ENCODE peak calls at places on chromosomes 7 and 10, in four cellular contexts. One of them, this sample, is unnamed.

GRCh38 chr7:151764056-151764920 is 112.6 kb downstream of the PRKAG2 start:
- DNase-seq in osteoblast: peak; percentile 59
- DNase-seq in NB4: no peak
- DNase-seq in RWPE2: no peak
- DNase-seq in this sample: peak; percentile 75

GRCh38 chr7:75619636-75620035 is 119.1 kb downstream of the HIP1 start:
- DNase-seq in osteoblast: no peak
- DNase-seq in NB4: no peak
- DNase-seq in RWPE2: no peak
- DNase-seq in this sample: no peak

GRCh38 chr10:69107667-69108066 is 16.3 kb upstream of the VPS26A start:
- DNase-seq in osteoblast: no peak
- DNase-seq in NB4: peak; percentile 68
- DNase-seq in RWPE2: no peak
- DNase-seq in this sample: no peak

GRCh38 chr10:86759073-86759672 is 2.8 kb downstream of the BMPR1A start:
- DNase-seq in osteoblast: peak; percentile 41
- DNase-seq in NB4: peak; percentile 38
- DNase-seq in RWPE2: no peak
- DNase-seq in this sample: no peak

GRCh38 chr7:8938036-8938435 is 504.6 kb downstream of the NXPH1 start:
- DNase-seq in osteoblast: no peak
- DNase-seq in NB4: no peak
- DNase-seq in RWPE2: no peak
- DNase-seq in this sample: no peak

GRCh38 chr10:93436577-93436976 is 45.6 kb downstream of the MYOF start:
- DNase-seq in osteoblast: peak; percentile 60
- DNase-seq in NB4: peak; percentile 45
- DNase-seq in RWPE2: no peak
- DNase-seq in this sample: no peak

GRCh38 chr7:90404777-90405176 is 1.5 kb downstream of the CLDN12 start:
- DNase-seq in osteoblast: no peak
- DNase-seq in NB4: peak; percentile 11
- DNase-seq in RWPE2: no peak
- DNase-seq in this sample: no peak

GRCh38 chr10:24456319-24456718 is 247.4 kb downstream of the KIAA1217 start:
- DNase-seq in osteoblast: peak; percentile 61
- DNase-seq in NB4: no peak
- DNase-seq in RWPE2: no peak
- DNase-seq in this sample: no peak

GRCh38 chr10:47369251-47369894 is 14.7 kb downstream of the ZNF488 start:
- DNase-seq in osteoblast: peak; percentile 15
- DNase-seq in NB4: no peak
- DNase-seq in RWPE2: peak; percentile 27
- DNase-seq in this sample: no peak

GRCh38 chr7:49860293-49860692 is 86.9 kb downstream of the VWC2 start:
- DNase-seq in osteoblast: no peak
- DNase-seq in NB4: no peak
- DNase-seq in RWPE2: no peak
- DNase-seq in this sample: no peak

GRCh38 chr7:121503730-121504129 is 107.6 kb upstream of the FAM3C start:
- DNase-seq in osteoblast: no peak
- DNase-seq in NB4: no peak
- DNase-seq in RWPE2: no peak
- DNase-seq in this sample: no peak

GRCh38 chr7:105323366-105323765 is 65.4 kb downstream of the SRPK2 start:
- DNase-seq in osteoblast: peak; percentile 65
- DNase-seq in NB4: no peak
- DNase-seq in RWPE2: no peak
- DNase-seq in this sample: no peak

GRCh38 chr10:96619120-96619519 is 32.3 kb upstream of the TM9SF3 start:
- DNase-seq in osteoblast: no peak
- DNase-seq in NB4: no peak
- DNase-seq in RWPE2: no peak
- DNase-seq in this sample: no peak

GRCh38 chr10:128274938-128275337 is 148.7 kb upstream of the MKI67 start:
- DNase-seq in osteoblast: no peak
- DNase-seq in NB4: peak; percentile 47
- DNase-seq in RWPE2: no peak
- DNase-seq in this sample: no peak

GRCh38 chr10:16750461-16750860 is 66.8 kb downstream of the RSU1 start:
- DNase-seq in osteoblast: no peak
- DNase-seq in NB4: no peak
- DNase-seq in RWPE2: no peak
- DNase-seq in this sample: no peak

GRCh38 chr7:154419344-154419743 is 367.1 kb downstream of the DPP6 start:
- DNase-seq in osteoblast: no peak
- DNase-seq in NB4: no peak
- DNase-seq in RWPE2: no peak
- DNase-seq in this sample: no peak

GRCh38 chr7:155862516-155863257 is 50.4 kb upstream of the SHH start:
- DNase-seq in osteoblast: no peak
- DNase-seq in NB4: no peak
- DNase-seq in RWPE2: peak; percentile 44
- DNase-seq in this sample: peak; percentile 90

GRCh38 chr7:156968183-156968582 is 18.7 kb downstream of the NOM1 start:
- DNase-seq in osteoblast: no peak
- DNase-seq in NB4: no peak
- DNase-seq in RWPE2: no peak
- DNase-seq in this sample: peak; percentile 79

GRCh38 chr10:14144491-14144890 is 186.2 kb downstream of the FRMD4A start:
- DNase-seq in osteoblast: peak; percentile 41
- DNase-seq in NB4: no peak
- DNase-seq in RWPE2: no peak
- DNase-seq in this sample: no peak

GRCh38 chr10:91536101-91536500 is 96.8 kb downstream of the PPP1R3C start:
- DNase-seq in osteoblast: no peak
- DNase-seq in NB4: no peak
- DNase-seq in RWPE2: no peak
- DNase-seq in this sample: no peak

GRCh38 chr7:99407849-99408346 is 499 bp downstream of the PDAP1 start:
- DNase-seq in osteoblast: peak; percentile 97
- DNase-seq in NB4: peak; percentile 63
- DNase-seq in RWPE2: no peak
- DNase-seq in this sample: no peak

GRCh38 chr10:129332476-129332875 is 134.6 kb upstream of the MGMT start:
- DNase-seq in osteoblast: no peak
- DNase-seq in NB4: peak; percentile 66
- DNase-seq in RWPE2: no peak
- DNase-seq in this sample: no peak

GRCh38 chr7:102286237-102287081 is at the start of gene SH2B2:
- DNase-seq in osteoblast: peak; percentile 96
- DNase-seq in NB4: peak; percentile 95
- DNase-seq in RWPE2: no peak
- DNase-seq in this sample: no peak

GRCh38 chr10:37639200-37639599 is 218.2 kb downstream of the ZNF248 start:
- DNase-seq in osteoblast: no peak
- DNase-seq in NB4: no peak
- DNase-seq in RWPE2: no peak
- DNase-seq in this sample: no peak

GRCh38 chr10:79105164-79105739 is 36.5 kb downstream of the ZMIZ1 start:
- DNase-seq in osteoblast: no peak
- DNase-seq in NB4: no peak
- DNase-seq in RWPE2: no peak
- DNase-seq in this sample: no peak

GRCh38 chr7:3482147-3482921 is 181.3 kb downstream of the SDK1 start:
- DNase-seq in osteoblast: peak; percentile 47
- DNase-seq in NB4: peak; percentile 36
- DNase-seq in RWPE2: no peak
- DNase-seq in this sample: no peak

GRCh38 chr7:38215115-38215514 is 37.1 kb downstream of the STARD3NL start:
- DNase-seq in osteoblast: no peak
- DNase-seq in NB4: no peak
- DNase-seq in RWPE2: no peak
- DNase-seq in this sample: no peak

GRCh38 chr10:96513686-96514551 is at the start of gene TLL2:
- DNase-seq in osteoblast: peak; percentile 96
- DNase-seq in NB4: peak; percentile 92
- DNase-seq in RWPE2: peak; percentile 88
- DNase-seq in this sample: no peak

GRCh38 chr10:28938745-28939144 is 261.4 kb downstream of the BAMBI start:
- DNase-seq in osteoblast: no peak
- DNase-seq in NB4: no peak
- DNase-seq in RWPE2: no peak
- DNase-seq in this sample: no peak

GRCh38 chr7:44145969-44146897 is 5.1 kb upstream of the MYL7 start:
- DNase-seq in osteoblast: peak; percentile 94
- DNase-seq in NB4: peak; percentile 49
- DNase-seq in RWPE2: no peak
- DNase-seq in this sample: no peak

GRCh38 chr10:124041684-124042445 is 51.5 kb downstream of the CHST15 start:
- DNase-seq in osteoblast: peak; percentile 90
- DNase-seq in NB4: no peak
- DNase-seq in RWPE2: no peak
- DNase-seq in this sample: peak; percentile 41

GRCh38 chr7:131895541-131896173 is 339.2 kb upstream of the PODXL start:
- DNase-seq in osteoblast: peak; percentile 76
- DNase-seq in NB4: peak; percentile 8
- DNase-seq in RWPE2: no peak
- DNase-seq in this sample: no peak

GRCh38 chr7:33773053-33773452 is 132.3 kb upstream of the BMPER start:
- DNase-seq in osteoblast: no peak
- DNase-seq in NB4: no peak
- DNase-seq in RWPE2: no peak
- DNase-seq in this sample: no peak

GRCh38 chr10:72030762-72031543 is 57.4 kb downstream of the SPOCK2 start:
- DNase-seq in osteoblast: peak; percentile 41
- DNase-seq in NB4: no peak
- DNase-seq in RWPE2: no peak
- DNase-seq in this sample: no peak

GRCh38 chr10:51001587-51001986 is 72.7 kb upstream of the PRKG1 start:
- DNase-seq in osteoblast: no peak
- DNase-seq in NB4: peak; percentile 12
- DNase-seq in RWPE2: no peak
- DNase-seq in this sample: no peak

GRCh38 chr7:143975617-143976016 is 21.0 kb downstream of the OR2F1 start:
- DNase-seq in osteoblast: no peak
- DNase-seq in NB4: peak; percentile 21
- DNase-seq in RWPE2: no peak
- DNase-seq in this sample: no peak
- TF ChIP-seq CTCF in osteoblast: no peak
- TF ChIP-seq CTCF in NB4: no peak
- TF ChIP-seq CTCF in RWPE2: no peak
- TF ChIP-seq CTCF in this sample: peak; percentile 17

DNA sequence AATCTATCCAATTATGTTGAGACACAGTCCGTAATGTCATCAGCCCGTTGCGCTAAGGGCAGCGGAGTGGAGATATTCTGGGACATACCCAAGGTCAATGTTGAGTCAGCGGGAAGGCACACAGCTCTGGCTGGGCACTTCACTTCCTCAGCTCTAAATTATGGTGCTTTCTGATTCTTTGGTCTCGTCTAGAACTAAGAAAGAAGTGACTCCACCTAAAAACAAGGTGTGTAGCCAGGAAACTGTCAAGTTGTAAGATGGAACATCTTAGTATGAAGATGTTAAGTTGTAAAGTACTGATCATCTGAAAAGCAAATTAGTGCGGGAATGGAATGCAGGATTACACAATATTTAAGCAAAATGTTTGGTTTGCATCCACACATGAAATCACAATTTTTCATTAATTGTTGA is 43.1 kb downstream of the BAIAP2L1 start:
- DNase-seq in osteoblast: peak; percentile 82
- DNase-seq in NB4: peak; percentile 26
- DNase-seq in RWPE2: no peak
- DNase-seq in this sample: no peak
- TF ChIP-seq CTCF in osteoblast: no peak
- TF ChIP-seq CTCF in NB4: no peak
- TF ChIP-seq CTCF in RWPE2: no peak
- TF ChIP-seq CTCF in this sample: no peak

DNA sequence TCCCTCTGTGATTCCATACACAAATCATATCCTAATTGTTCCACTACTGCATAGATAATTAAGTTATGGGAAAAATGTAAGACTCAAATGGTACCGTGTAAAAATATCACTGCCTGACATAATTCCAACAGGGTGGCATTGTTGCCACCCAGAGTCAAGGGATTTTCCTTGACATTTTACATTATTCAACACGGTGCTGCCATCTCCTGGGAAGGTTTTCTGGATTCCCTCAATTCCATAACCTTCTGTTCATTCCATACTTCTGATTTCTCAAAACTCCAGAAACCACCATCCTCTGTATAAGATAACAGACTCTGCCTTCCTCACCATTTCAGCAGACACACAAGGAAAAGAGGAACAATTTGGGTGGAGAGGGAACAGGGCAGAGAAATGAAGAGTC is 495.9 kb downstream of the XPNPEP1 start:
- DNase-seq in osteoblast: no peak
- DNase-seq in NB4: no peak
- DNase-seq in RWPE2: no peak
- DNase-seq in this sample: no peak
- TF ChIP-seq CTCF in osteoblast: no peak
- TF ChIP-seq CTCF in NB4: no peak
- TF ChIP-seq CTCF in RWPE2: no peak
- TF ChIP-seq CTCF in this sample: peak; percentile 77

GRCh38 chr7:20330176-20330796 is 414 bp upstream of the ITGB8 start:
- DNase-seq in osteoblast: peak; percentile 96
- DNase-seq in NB4: peak; percentile 75
- DNase-seq in RWPE2: peak; percentile 92
- DNase-seq in this sample: peak; percentile 98
- TF ChIP-seq CTCF in osteoblast: no peak
- TF ChIP-seq CTCF in NB4: no peak
- TF ChIP-seq CTCF in RWPE2: peak; percentile 9
- TF ChIP-seq CTCF in this sample: no peak

GRCh38 chr10:106189254-106189653 is 975.3 kb downstream of the SORCS1 start:
- DNase-seq in osteoblast: peak; percentile 50
- DNase-seq in NB4: peak; percentile 53
- DNase-seq in RWPE2: no peak
- DNase-seq in this sample: no peak
- TF ChIP-seq CTCF in osteoblast: no peak
- TF ChIP-seq CTCF in NB4: peak; percentile 61
- TF ChIP-seq CTCF in RWPE2: peak; percentile 67
- TF ChIP-seq CTCF in this sample: peak; percentile 58

GRCh38 chr10:19767876-19768275 is 48.4 kb upstream of the PLXDC2 start:
- DNase-seq in osteoblast: no peak
- DNase-seq in NB4: no peak
- DNase-seq in RWPE2: no peak
- DNase-seq in this sample: no peak
- TF ChIP-seq CTCF in osteoblast: no peak
- TF ChIP-seq CTCF in NB4: no peak
- TF ChIP-seq CTCF in RWPE2: no peak
- TF ChIP-seq CTCF in this sample: no peak

GRCh38 chr10:22105270-22105669 is 101.7 kb upstream of the DNAJC1 start:
- DNase-seq in osteoblast: no peak
- DNase-seq in NB4: no peak
- DNase-seq in RWPE2: no peak
- DNase-seq in this sample: no peak

DNA sequence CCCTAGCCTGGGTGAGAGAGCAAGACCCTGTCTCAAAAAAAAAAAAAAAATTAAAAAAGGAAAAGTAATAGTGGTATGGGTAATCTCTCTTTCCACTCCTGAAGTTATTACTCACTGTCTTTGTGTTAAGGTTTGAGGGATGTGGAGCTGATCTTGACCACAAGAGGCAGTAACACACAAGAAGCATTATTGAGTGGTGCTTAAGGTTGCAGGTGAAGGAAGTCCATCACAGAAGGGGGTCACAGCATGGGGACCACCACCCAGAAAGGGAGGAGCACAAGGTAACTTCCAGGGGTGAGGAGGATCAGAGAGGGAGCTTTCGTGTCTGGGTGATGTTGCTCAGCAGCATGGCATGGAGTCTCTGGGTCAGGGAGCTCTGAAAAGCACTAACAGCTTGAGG is 100.2 kb upstream of the DNAJC1 start:
- DNase-seq in osteoblast: no peak
- DNase-seq in NB4: peak; percentile 5
- DNase-seq in RWPE2: no peak
- DNase-seq in this sample: no peak
- TF ChIP-seq CTCF in osteoblast: peak; percentile 41
- TF ChIP-seq CTCF in NB4: no peak
- TF ChIP-seq CTCF in RWPE2: peak; percentile 53
- TF ChIP-seq CTCF in this sample: peak; percentile 65